ENCODE peak calls at places on chromosomes 11 and 22, in nine cellular contexts. One of them, this sample, is unnamed.

GRCh38 chr11:44658451-44658850 is 68.3 kb upstream of the TSPAN18 start:
- DNase-seq in brain pericyte: no peak
- DNase-seq in stimulated activated CD4-positive, alpha-beta T cell treated with anti-CD3 and anti-CD28 coated beads, Interleukin-2, amount 100 ng/mL, for 4 hours: no peak
- DNase-seq in esophagus squamous epithelium: no peak
- DNase-seq in HTR-8/SVneo: no peak
- DNase-seq in activated CD4-positive, alpha-beta T cell treated with anti-CD3 and anti-CD28 coated beads, Interleukin-2, amount 10 ng/mL, durations not matched to agents 7 days and 5 days: peak; percentile 27
- DNase-seq in vagina: no peak
- DNase-seq in bronchial epithelial cell: peak; percentile 17
- DNase-seq in GM23338: peak; percentile 48
- DNase-seq in this sample: peak; percentile 35

GRCh38 chr22:50280022-50280707 is 10.0 kb upstream of the MAPK11 start:
- DNase-seq in vagina: no peak
- DNase-seq in GM23338: no peak
- DNase-seq in bronchial epithelial cell: no peak
- DNase-seq in brain pericyte: no peak
- DNase-seq in esophagus squamous epithelium: no peak
- DNase-seq in activated CD4-positive, alpha-beta T cell treated with anti-CD3 and anti-CD28 coated beads, Interleukin-2, amount 10 ng/mL, durations not matched to agents 7 days and 5 days: no peak
- DNase-seq in stimulated activated CD4-positive, alpha-beta T cell treated with anti-CD3 and anti-CD28 coated beads, Interleukin-2, amount 100 ng/mL, for 4 hours: no peak
- DNase-seq in HTR-8/SVneo: no peak
- DNase-seq in this sample: no peak

GRCh38 chr22:44683237-44683636 is 18.8 kb upstream of the PRR5 start:
- DNase-seq in HTR-8/SVneo: no peak
- DNase-seq in vagina: no peak
- DNase-seq in stimulated activated CD4-positive, alpha-beta T cell treated with anti-CD3 and anti-CD28 coated beads, Interleukin-2, amount 100 ng/mL, for 4 hours: no peak
- DNase-seq in esophagus squamous epithelium: no peak
- DNase-seq in brain pericyte: no peak
- DNase-seq in activated CD4-positive, alpha-beta T cell treated with anti-CD3 and anti-CD28 coated beads, Interleukin-2, amount 10 ng/mL, durations not matched to agents 7 days and 5 days: peak; percentile 39
- DNase-seq in bronchial epithelial cell: no peak
- DNase-seq in GM23338: no peak
- DNase-seq in this sample: no peak

GRCh38 chr11:12789574-12789973 is 115.4 kb downstream of the TEAD1 start:
- DNase-seq in HTR-8/SVneo: no peak
- DNase-seq in activated CD4-positive, alpha-beta T cell treated with anti-CD3 and anti-CD28 coated beads, Interleukin-2, amount 10 ng/mL, durations not matched to agents 7 days and 5 days: no peak
- DNase-seq in brain pericyte: no peak
- DNase-seq in esophagus squamous epithelium: no peak
- DNase-seq in stimulated activated CD4-positive, alpha-beta T cell treated with anti-CD3 and anti-CD28 coated beads, Interleukin-2, amount 100 ng/mL, for 4 hours: no peak
- DNase-seq in vagina: peak; percentile 70
- DNase-seq in GM23338: no peak
- DNase-seq in bronchial epithelial cell: no peak
- DNase-seq in this sample: no peak

GRCh38 chr22:37211075-37211852 is 1.0 kb downstream of the SSTR3 start:
- DNase-seq in brain pericyte: no peak
- DNase-seq in bronchial epithelial cell: no peak
- DNase-seq in HTR-8/SVneo: no peak
- DNase-seq in GM23338: no peak
- DNase-seq in vagina: no peak
- DNase-seq in esophagus squamous epithelium: no peak
- DNase-seq in activated CD4-positive, alpha-beta T cell treated with anti-CD3 and anti-CD28 coated beads, Interleukin-2, amount 10 ng/mL, durations not matched to agents 7 days and 5 days: no peak
- DNase-seq in stimulated activated CD4-positive, alpha-beta T cell treated with anti-CD3 and anti-CD28 coated beads, Interleukin-2, amount 100 ng/mL, for 4 hours: no peak
- DNase-seq in this sample: no peak

GRCh38 chr11:66020618-66021357 is 5.5 kb downstream of the CATSPER1 start:
- DNase-seq in HTR-8/SVneo: peak; percentile 94
- DNase-seq in stimulated activated CD4-positive, alpha-beta T cell treated with anti-CD3 and anti-CD28 coated beads, Interleukin-2, amount 100 ng/mL, for 4 hours: no peak
- DNase-seq in activated CD4-positive, alpha-beta T cell treated with anti-CD3 and anti-CD28 coated beads, Interleukin-2, amount 10 ng/mL, durations not matched to agents 7 days and 5 days: no peak
- DNase-seq in bronchial epithelial cell: peak; percentile 67
- DNase-seq in brain pericyte: no peak
- DNase-seq in vagina: no peak
- DNase-seq in GM23338: no peak
- DNase-seq in esophagus squamous epithelium: no peak
- DNase-seq in this sample: no peak

GRCh38 chr22:39223091-39223710 is 21.6 kb downstream of the PDGFB start:
- DNase-seq in GM23338: no peak
- DNase-seq in bronchial epithelial cell: no peak
- DNase-seq in HTR-8/SVneo: no peak
- DNase-seq in stimulated activated CD4-positive, alpha-beta T cell treated with anti-CD3 and anti-CD28 coated beads, Interleukin-2, amount 100 ng/mL, for 4 hours: no peak
- DNase-seq in vagina: no peak
- DNase-seq in activated CD4-positive, alpha-beta T cell treated with anti-CD3 and anti-CD28 coated beads, Interleukin-2, amount 10 ng/mL, durations not matched to agents 7 days and 5 days: no peak
- DNase-seq in esophagus squamous epithelium: no peak
- DNase-seq in brain pericyte: no peak
- DNase-seq in this sample: peak; percentile 1

GRCh38 chr11:81359476-81359875 is 1374.2 kb downstream of the FAM181B start:
- DNase-seq in brain pericyte: no peak
- DNase-seq in HTR-8/SVneo: no peak
- DNase-seq in activated CD4-positive, alpha-beta T cell treated with anti-CD3 and anti-CD28 coated beads, Interleukin-2, amount 10 ng/mL, durations not matched to agents 7 days and 5 days: no peak
- DNase-seq in stimulated activated CD4-positive, alpha-beta T cell treated with anti-CD3 and anti-CD28 coated beads, Interleukin-2, amount 100 ng/mL, for 4 hours: no peak
- DNase-seq in bronchial epithelial cell: peak; percentile 8
- DNase-seq in GM23338: no peak
- DNase-seq in vagina: no peak
- DNase-seq in esophagus squamous epithelium: no peak
- DNase-seq in this sample: no peak

GRCh38 chr11:96290631-96291030 is 52.4 kb downstream of the MAML2 start:
- DNase-seq in stimulated activated CD4-positive, alpha-beta T cell treated with anti-CD3 and anti-CD28 coated beads, Interleukin-2, amount 100 ng/mL, for 4 hours: no peak
- DNase-seq in GM23338: no peak
- DNase-seq in vagina: no peak
- DNase-seq in esophagus squamous epithelium: no peak
- DNase-seq in brain pericyte: no peak
- DNase-seq in activated CD4-positive, alpha-beta T cell treated with anti-CD3 and anti-CD28 coated beads, Interleukin-2, amount 10 ng/mL, durations not matched to agents 7 days and 5 days: no peak
- DNase-seq in HTR-8/SVneo: no peak
- DNase-seq in bronchial epithelial cell: no peak
- DNase-seq in this sample: no peak

GRCh38 chr11:134363592-134363991 is 31.8 kb downstream of the GLB1L2 start:
- DNase-seq in GM23338: no peak
- DNase-seq in bronchial epithelial cell: no peak
- DNase-seq in stimulated activated CD4-positive, alpha-beta T cell treated with anti-CD3 and anti-CD28 coated beads, Interleukin-2, amount 100 ng/mL, for 4 hours: no peak
- DNase-seq in brain pericyte: no peak
- DNase-seq in activated CD4-positive, alpha-beta T cell treated with anti-CD3 and anti-CD28 coated beads, Interleukin-2, amount 10 ng/mL, durations not matched to agents 7 days and 5 days: no peak
- DNase-seq in HTR-8/SVneo: no peak
- DNase-seq in vagina: no peak
- DNase-seq in esophagus squamous epithelium: no peak
- DNase-seq in this sample: no peak